ENCODE peak calls at places on chromosomes 3 and 15, in ten cellular contexts. F is neural crest cell; J is amygdala; C is skeletal muscle cell; I is T-helper 17 cell; T is M059J; O is glomerular endothelial cell; X is islet precursor cell; R is CD8-positive, alpha-beta memory T cell; W is HFFc6. H is an unnamed sample.

GRCh38 chr3:29922990-29923746 is 642.3 kb downstream of the RBMS3 start:
- DNase-seq in J (no peak), C (peak; percentile 83), I (no peak), O (peak; percentile 31), R (no peak), W (peak; percentile 68), T (peak; percentile 81), F (no peak), X (peak; percentile 88), H (no peak)

GRCh38 chr3:134149286-134149685 is 101.4 kb downstream of the RYK start:
- DNase-seq in R (no peak), T (peak; percentile 18), I (no peak), C (no peak), O (no peak), F (no peak), J (no peak), X (no peak), W (peak; percentile 11), H (no peak)

GRCh38 chr15:23823508-23823907 is 136.4 kb upstream of the NDN start:
- DNase-seq in W (no peak), T (no peak), X (peak; percentile 68), F (no peak), C (no peak), O (no peak), R (no peak), J (no peak), I (no peak), H (no peak)

GRCh38 chr15:68930268-68931022 is at the start of gene SPESP1:
- DNase-seq in R (peak; percentile 16), J (no peak), C (peak; percentile 18), F (no peak), O (no peak), T (no peak), I (peak; percentile 24), X (no peak), W (no peak), H (peak; percentile 29)

GRCh38 chr3:174218011-174218410 is 641.1 kb upstream of the NAALADL2 start:
- DNase-seq in I (no peak), F (no peak), R (no peak), J (no peak), X (no peak), C (peak; percentile 41), O (no peak), W (no peak), T (peak; percentile 38), H (no peak)

GRCh38 chr15:92158426-92158825 is 235.3 kb upstream of the ST8SIA2 start:
- DNase-seq in I (no peak), F (no peak), O (no peak), C (no peak), T (peak; percentile 54), X (peak; percentile 96), J (no peak), W (no peak), R (no peak), H (peak; percentile 4)

GRCh38 chr3:125398952-125399351 is 23.8 kb upstream of the ZNF148 start:
- DNase-seq in J (no peak), T (peak; percentile 43), I (no peak), C (no peak), O (no peak), W (no peak), R (no peak), X (no peak), F (no peak), H (no peak)

GRCh38 chr3:42732829-42733459 is 30.3 kb upstream of the HHATL start:
- DNase-seq in O (no peak), J (no peak), X (peak; percentile 81), F (no peak), I (no peak), T (no peak), W (no peak), C (no peak), R (no peak), H (no peak)

GRCh38 chr3:52052831-52053306 is 3.5 kb downstream of the DUSP7 start:
- DNase-seq in C (no peak), W (peak; percentile 85), I (no peak), O (no peak), F (peak; percentile 36), J (peak; percentile 64), X (peak; percentile 92), R (peak; percentile 30), T (peak; percentile 69), H (peak; percentile 35)

GRCh38 chr3:116413319-116413718 is 32.0 kb downstream of the LSAMP start:
- DNase-seq in I (no peak), C (no peak), R (no peak), X (no peak), F (no peak), W (no peak), O (no peak), T (no peak), J (no peak), H (no peak)

GRCh38 chr3:107920538-107920937 is 170.3 kb downstream of the CD47 start:
- DNase-seq in C (no peak), R (no peak), X (no peak), F (no peak), I (no peak), O (no peak), J (no peak), T (no peak), W (no peak), H (no peak)

GRCh38 chr3:16723994-16724393 is 118.8 kb upstream of the DAZL start:
- DNase-seq in X (peak; percentile 53), W (peak; percentile 54), J (no peak), R (no peak), T (peak; percentile 48), I (no peak), O (no peak), F (no peak), C (no peak), H (no peak)

GRCh38 chr3:58824285-58824684 is 157.7 kb upstream of the FAM3D start:
- DNase-seq in W (peak; percentile 71), I (no peak), O (peak; percentile 51), J (peak; percentile 13), X (peak; percentile 70), R (no peak), F (peak; percentile 68), C (peak; percentile 24), T (peak; percentile 53), H (no peak)

GRCh38 chr15:98799991-98800390 is 151.7 kb downstream of the IGF1R start:
- DNase-seq in X (peak; percentile 47), F (no peak), C (no peak), R (no peak), I (no peak), O (no peak), J (no peak), W (no peak), T (no peak), H (no peak)

GRCh38 chr15:90337256-90337655 is 14.8 kb upstream of the ZNF774 start:
- DNase-seq in T (peak; percentile 81), I (no peak), F (no peak), O (no peak), X (no peak), J (no peak), C (no peak), W (no peak), R (no peak), H (no peak)

GRCh38 chr3:194395767-194396527 is 3.1 kb downstream of the GP5 start:
- DNase-seq in J (no peak), C (no peak), W (no peak), F (no peak), O (no peak), R (peak; percentile 69), T (no peak), X (peak; percentile 78), I (peak; percentile 27), H (peak; percentile 30)

GRCh38 chr3:141407043-141407442 is 38.7 kb downstream of the ZBTB38 start:
- DNase-seq in C (peak; percentile 93), F (no peak), I (no peak), O (no peak), T (peak; percentile 42), X (no peak), J (no peak), R (no peak), W (peak; percentile 97), H (no peak)

GRCh38 chr3:196694941-196695848 is 16.9 kb downstream of the CEP19 start:
- DNase-seq in T (no peak), W (no peak), I (no peak), X (no peak), J (no peak), F (no peak), R (no peak), C (no peak), O (no peak), H (no peak)

GRCh38 chr15:86649277-86649676 is 569.6 kb downstream of the AGBL1 start:
- DNase-seq in T (no peak), F (no peak), C (no peak), X (no peak), O (no peak), W (no peak), J (no peak), I (no peak), R (no peak), H (no peak)

GRCh38 chr3:156816091-156816793 is 9.9 kb upstream of the LEKR1 start:
- DNase-seq in O (no peak), J (no peak), T (no peak), F (peak; percentile 40), C (no peak), I (no peak), W (peak; percentile 58), X (peak; percentile 63), R (peak; percentile 55), H (peak; percentile 40)

GRCh38 chr3:156150434-156151066 is 30.2 kb downstream of the KCNAB1 start:
- DNase-seq in R (peak; percentile 41), F (peak; percentile 34), O (peak; percentile 41), W (peak; percentile 50), I (peak; percentile 10), X (no peak), C (peak; percentile 26), J (peak; percentile 9), T (peak; percentile 63), H (no peak)

GRCh38 chr3:106821801-106822200 is 555.4 kb upstream of the CCDC54 start:
- DNase-seq in I (no peak), O (no peak), R (no peak), F (no peak), T (no peak), C (no peak), X (no peak), W (no peak), J (no peak), H (no peak)

GRCh38 chr3:109804697-109805096 is 467.4 kb upstream of the DPPA4 start:
- DNase-seq in J (no peak), C (no peak), T (no peak), X (no peak), W (no peak), O (no peak), F (no peak), I (no peak), R (no peak), H (no peak)

GRCh38 chr3:39101022-39101689 is 6.3 kb downstream of the GORASP1 start:
- DNase-seq in T (peak; percentile 26), C (no peak), R (peak; percentile 41), J (no peak), W (peak; percentile 30), I (peak; percentile 32), O (no peak), F (no peak), X (no peak), H (peak; percentile 23)